ENCODE peak calls at places on chromosomes 3 and 15, in nine cellular contexts. One of them, this sample, is unnamed.

GRCh38 chr15:68500363-68501317 is 68.7 kb upstream of the ITGA11 start:
- DNase-seq in upper lobe of left lung: no peak
- DNase-seq in cardiac muscle cell: no peak
- DNase-seq in right atrium auricular region: no peak
- DNase-seq in mammary epithelial cell: no peak
- DNase-seq in upper lobe of right lung: no peak
- DNase-seq in PC-3: no peak
- DNase-seq in endothelial cell of umbilical vein: no peak
- DNase-seq in stomach: no peak
- DNase-seq in this sample: no peak

GRCh38 chr15:91335702-91336101 is 235.6 kb downstream of the SV2B start:
- DNase-seq in stomach: no peak
- DNase-seq in mammary epithelial cell: no peak
- DNase-seq in endothelial cell of umbilical vein: no peak
- DNase-seq in cardiac muscle cell: no peak
- DNase-seq in PC-3: no peak
- DNase-seq in upper lobe of right lung: no peak
- DNase-seq in upper lobe of left lung: no peak
- DNase-seq in right atrium auricular region: no peak
- DNase-seq in this sample: no peak

GRCh38 chr3:126358038-126358815 is 1.0 kb upstream of the KLF15 start:
- DNase-seq in upper lobe of left lung: peak; percentile 78
- DNase-seq in stomach: no peak
- DNase-seq in PC-3: no peak
- DNase-seq in upper lobe of right lung: peak; percentile 78
- DNase-seq in right atrium auricular region: no peak
- DNase-seq in endothelial cell of umbilical vein: no peak
- DNase-seq in mammary epithelial cell: no peak
- DNase-seq in cardiac muscle cell: no peak
- DNase-seq in this sample: no peak

GRCh38 chr3:170572665-170573253 is 13.1 kb downstream of the SLC7A14 start:
- DNase-seq in mammary epithelial cell: peak; percentile 71
- DNase-seq in cardiac muscle cell: no peak
- DNase-seq in endothelial cell of umbilical vein: peak; percentile 42
- DNase-seq in stomach: no peak
- DNase-seq in right atrium auricular region: no peak
- DNase-seq in PC-3: peak; percentile 85
- DNase-seq in upper lobe of left lung: no peak
- DNase-seq in upper lobe of right lung: no peak
- DNase-seq in this sample: peak; percentile 75

GRCh38 chr3:124824286-124824915 is 62.8 kb downstream of the ITGB5 start:
- DNase-seq in right atrium auricular region: no peak
- DNase-seq in cardiac muscle cell: no peak
- DNase-seq in PC-3: peak; percentile 64
- DNase-seq in endothelial cell of umbilical vein: no peak
- DNase-seq in mammary epithelial cell: peak; percentile 23
- DNase-seq in upper lobe of left lung: no peak
- DNase-seq in upper lobe of right lung: no peak
- DNase-seq in stomach: no peak
- DNase-seq in this sample: no peak

GRCh38 chr15:39291036-39291435 is 289.8 kb upstream of the THBS1 start:
- DNase-seq in cardiac muscle cell: no peak
- DNase-seq in endothelial cell of umbilical vein: no peak
- DNase-seq in upper lobe of right lung: no peak
- DNase-seq in PC-3: no peak
- DNase-seq in mammary epithelial cell: no peak
- DNase-seq in stomach: no peak
- DNase-seq in right atrium auricular region: no peak
- DNase-seq in upper lobe of left lung: no peak
- DNase-seq in this sample: no peak

GRCh38 chr3:31671976-31672375 is 139.3 kb downstream of the STT3B start:
- DNase-seq in stomach: no peak
- DNase-seq in upper lobe of left lung: no peak
- DNase-seq in upper lobe of right lung: no peak
- DNase-seq in cardiac muscle cell: peak; percentile 43
- DNase-seq in PC-3: no peak
- DNase-seq in endothelial cell of umbilical vein: no peak
- DNase-seq in mammary epithelial cell: no peak
- DNase-seq in right atrium auricular region: no peak
- DNase-seq in this sample: no peak

GRCh38 chr3:174094671-174095070 is 697.1 kb downstream of the NLGN1 start:
- DNase-seq in mammary epithelial cell: no peak
- DNase-seq in upper lobe of right lung: no peak
- DNase-seq in PC-3: no peak
- DNase-seq in stomach: no peak
- DNase-seq in cardiac muscle cell: peak; percentile 10
- DNase-seq in upper lobe of left lung: no peak
- DNase-seq in endothelial cell of umbilical vein: peak; percentile 9
- DNase-seq in right atrium auricular region: no peak
- DNase-seq in this sample: no peak

GRCh38 chr3:189365609-189366564 is 194.1 kb downstream of the TPRG1 start:
- DNase-seq in upper lobe of left lung: no peak
- DNase-seq in endothelial cell of umbilical vein: no peak
- DNase-seq in PC-3: no peak
- DNase-seq in stomach: no peak
- DNase-seq in mammary epithelial cell: no peak
- DNase-seq in cardiac muscle cell: no peak
- DNase-seq in upper lobe of right lung: no peak
- DNase-seq in right atrium auricular region: no peak
- DNase-seq in this sample: no peak

GRCh38 chr3:36911990-36912804 is 32.7 kb downstream of the TRANK1 start:
- DNase-seq in PC-3: peak; percentile 81
- DNase-seq in cardiac muscle cell: no peak
- DNase-seq in mammary epithelial cell: peak; percentile 81
- DNase-seq in endothelial cell of umbilical vein: peak; percentile 20
- DNase-seq in upper lobe of left lung: peak; percentile 26
- DNase-seq in upper lobe of right lung: no peak
- DNase-seq in stomach: no peak
- DNase-seq in right atrium auricular region: peak; percentile 51
- DNase-seq in this sample: peak; percentile 77

GRCh38 chr3:140752499-140752898 is 74.6 kb downstream of the TRIM42 start:
- DNase-seq in PC-3: no peak
- DNase-seq in upper lobe of right lung: no peak
- DNase-seq in cardiac muscle cell: no peak
- DNase-seq in stomach: no peak
- DNase-seq in upper lobe of left lung: no peak
- DNase-seq in endothelial cell of umbilical vein: no peak
- DNase-seq in right atrium auricular region: no peak
- DNase-seq in mammary epithelial cell: peak; percentile 21
- DNase-seq in this sample: no peak

GRCh38 chr3:32733631-32734229 is 48.7 kb downstream of the CNOT10 start:
- DNase-seq in upper lobe of right lung: no peak
- DNase-seq in right atrium auricular region: no peak
- DNase-seq in PC-3: peak; percentile 62
- DNase-seq in upper lobe of left lung: no peak
- DNase-seq in cardiac muscle cell: peak; percentile 47
- DNase-seq in mammary epithelial cell: no peak
- DNase-seq in stomach: no peak
- DNase-seq in endothelial cell of umbilical vein: peak; percentile 54
- DNase-seq in this sample: no peak

GRCh38 chr3:58824285-58824684 is 157.7 kb upstream of the FAM3D start:
- DNase-seq in endothelial cell of umbilical vein: peak; percentile 78
- DNase-seq in right atrium auricular region: no peak
- DNase-seq in mammary epithelial cell: peak; percentile 64
- DNase-seq in PC-3: peak; percentile 81
- DNase-seq in stomach: peak; percentile 74
- DNase-seq in cardiac muscle cell: peak; percentile 80
- DNase-seq in upper lobe of right lung: peak; percentile 61
- DNase-seq in upper lobe of left lung: peak; percentile 26
- DNase-seq in this sample: no peak

GRCh38 chr3:179871782-179872181 is 165.0 kb downstream of the PEX5L start:
- DNase-seq in upper lobe of left lung: no peak
- DNase-seq in mammary epithelial cell: peak; percentile 29
- DNase-seq in upper lobe of right lung: no peak
- DNase-seq in right atrium auricular region: no peak
- DNase-seq in cardiac muscle cell: no peak
- DNase-seq in stomach: no peak
- DNase-seq in PC-3: no peak
- DNase-seq in endothelial cell of umbilical vein: no peak
- DNase-seq in this sample: no peak

GRCh38 chr3:151673974-151674373 is 59.8 kb upstream of the AADACL2 start:
- DNase-seq in cardiac muscle cell: no peak
- DNase-seq in stomach: no peak
- DNase-seq in upper lobe of left lung: no peak
- DNase-seq in upper lobe of right lung: no peak
- DNase-seq in mammary epithelial cell: no peak
- DNase-seq in endothelial cell of umbilical vein: no peak
- DNase-seq in PC-3: no peak
- DNase-seq in right atrium auricular region: no peak
- DNase-seq in this sample: no peak

DNA sequence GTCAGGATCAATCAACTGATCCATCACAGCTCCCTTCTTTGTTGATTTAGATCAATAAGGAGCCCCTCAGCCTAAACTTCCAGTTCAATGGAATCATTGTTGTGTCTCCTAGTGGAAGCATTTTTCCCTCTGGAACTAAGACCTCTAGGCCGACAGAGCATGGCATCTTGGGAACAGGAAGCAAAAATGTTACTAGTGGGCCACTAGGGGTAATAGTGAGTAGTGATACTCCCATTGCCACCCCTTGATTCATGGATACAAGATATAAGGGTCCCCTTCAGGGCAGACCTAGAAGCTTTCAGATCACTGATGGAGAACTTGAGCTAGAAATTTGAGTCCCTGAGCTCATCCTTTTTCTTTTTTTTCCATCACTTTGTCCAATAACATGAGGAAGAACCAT is 40.4 kb upstream of the AZI2 start:
- DNase-seq in upper lobe of left lung: no peak
- DNase-seq in endothelial cell of umbilical vein: no peak
- DNase-seq in right atrium auricular region: no peak
- DNase-seq in mammary epithelial cell: no peak
- DNase-seq in PC-3: no peak
- DNase-seq in stomach: no peak
- DNase-seq in cardiac muscle cell: no peak
- DNase-seq in upper lobe of right lung: no peak
- DNase-seq in this sample: no peak
- TF ChIP-seq CTCF in upper lobe of left lung: no peak
- TF ChIP-seq CTCF in endothelial cell of umbilical vein: no peak
- TF ChIP-seq CTCF in right atrium auricular region: no peak
- TF ChIP-seq CTCF in mammary epithelial cell: no peak
- TF ChIP-seq CTCF in PC-3: no peak
- TF ChIP-seq CTCF in stomach: no peak
- TF ChIP-seq CTCF in cardiac muscle cell: no peak
- TF ChIP-seq CTCF in upper lobe of right lung: no peak
- TF ChIP-seq CTCF in this sample: no peak

DNA sequence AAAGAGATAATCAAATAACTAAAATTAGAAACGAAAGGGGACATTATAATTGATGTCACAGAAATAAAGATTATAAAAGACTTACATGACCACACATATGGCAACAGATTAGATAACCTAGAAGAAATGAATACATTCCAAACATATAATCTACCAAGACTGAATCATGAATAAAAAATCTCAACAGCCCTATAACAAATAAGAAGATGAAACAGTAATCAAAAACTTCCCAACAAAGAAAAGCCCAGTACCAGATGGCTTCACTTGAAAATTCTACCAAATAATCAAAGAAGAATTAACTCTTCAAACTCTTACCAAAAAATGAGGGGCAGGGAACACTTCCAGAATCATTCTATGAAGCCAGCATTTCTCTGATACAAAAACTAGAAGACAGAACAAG is 11.8 kb downstream of the TOP2B start:
- DNase-seq in upper lobe of right lung: no peak
- DNase-seq in endothelial cell of umbilical vein: no peak
- DNase-seq in upper lobe of left lung: no peak
- DNase-seq in stomach: no peak
- DNase-seq in right atrium auricular region: no peak
- DNase-seq in mammary epithelial cell: no peak
- DNase-seq in cardiac muscle cell: no peak
- DNase-seq in PC-3: no peak
- DNase-seq in this sample: no peak
- H3K4me1 ChIP-seq in upper lobe of right lung: peaks cover 18% of the 10 kb centered on the region
- H3K4me1 ChIP-seq in endothelial cell of umbilical vein: no peaks in the 10 kb centered on the region
- H3K4me1 ChIP-seq in upper lobe of left lung: peaks cover under 1% of the 10 kb centered on the region
- H3K4me1 ChIP-seq in stomach: peaks cover 67% of the 10 kb centered on the region
- H3K4me1 ChIP-seq in right atrium auricular region: peaks cover 25% of the 10 kb centered on the region
- H3K4me1 ChIP-seq in mammary epithelial cell: no peaks in the 10 kb centered on the region
- H3K4me1 ChIP-seq in cardiac muscle cell: peaks cover 15% of the 10 kb centered on the region
- H3K4me1 ChIP-seq in PC-3: no peaks in the 10 kb centered on the region
- H3K4me1 ChIP-seq in this sample: no peaks in the 10 kb centered on the region

GRCh38 chr15:34365073-34365825 is 1.7 kb downstream of the LPCAT4 start:
- DNase-seq in PC-3: no peak
- DNase-seq in right atrium auricular region: no peak
- DNase-seq in upper lobe of right lung: peak; percentile 52
- DNase-seq in mammary epithelial cell: no peak
- DNase-seq in endothelial cell of umbilical vein: no peak
- DNase-seq in cardiac muscle cell: peak; percentile 64
- DNase-seq in upper lobe of left lung: no peak
- DNase-seq in stomach: no peak
- DNase-seq in this sample: no peak

GRCh38 chr15:34367128-34368081 is at the start of gene LPCAT4:
- DNase-seq in upper lobe of left lung: peak; percentile 95
- DNase-seq in PC-3: peak; percentile 90
- DNase-seq in endothelial cell of umbilical vein: peak; percentile 88
- DNase-seq in stomach: peak; percentile 92
- DNase-seq in cardiac muscle cell: peak; percentile 94
- DNase-seq in upper lobe of right lung: peak; percentile 95
- DNase-seq in right atrium auricular region: peak; percentile 94
- DNase-seq in mammary epithelial cell: peak; percentile 87
- DNase-seq in this sample: peak; percentile 85

GRCh38 chr15:34366271-34367043 is 539 bp downstream of the LPCAT4 start:
- DNase-seq in endothelial cell of umbilical vein: peak; percentile 34
- DNase-seq in PC-3: peak; percentile 84
- DNase-seq in cardiac muscle cell: peak; percentile 90
- DNase-seq in upper lobe of left lung: peak; percentile 76
- DNase-seq in mammary epithelial cell: peak; percentile 74
- DNase-seq in right atrium auricular region: no peak
- DNase-seq in stomach: peak; percentile 74
- DNase-seq in upper lobe of right lung: peak; percentile 82
- DNase-seq in this sample: peak; percentile 73

GRCh38 chr15:34364041-34364440 is 3.0 kb downstream of the LPCAT4 start:
- DNase-seq in cardiac muscle cell: no peak
- DNase-seq in right atrium auricular region: no peak
- DNase-seq in endothelial cell of umbilical vein: no peak
- DNase-seq in stomach: no peak
- DNase-seq in mammary epithelial cell: no peak
- DNase-seq in upper lobe of left lung: no peak
- DNase-seq in upper lobe of right lung: no peak
- DNase-seq in PC-3: no peak
- DNase-seq in this sample: no peak

DNA sequence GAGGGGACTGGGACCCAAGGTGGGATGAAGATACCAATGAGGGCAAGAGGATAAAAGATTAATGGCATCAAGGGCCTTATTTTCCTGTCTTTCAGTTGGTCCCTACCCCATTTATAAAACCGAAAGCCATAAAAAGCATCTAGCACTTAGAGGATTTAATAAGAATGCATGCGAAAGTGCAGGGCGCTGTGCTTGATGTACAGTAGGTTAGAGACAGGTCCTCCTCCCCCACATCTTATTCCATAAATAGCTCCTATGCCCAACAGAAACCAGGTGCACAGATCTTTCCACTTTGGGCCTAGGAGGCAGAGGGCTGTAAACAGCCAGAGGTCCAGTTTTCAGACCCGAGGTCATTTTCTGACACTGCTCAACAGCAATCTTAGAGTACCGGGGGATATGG is 1.2 kb downstream of the LPCAT4 start:
- DNase-seq in cardiac muscle cell: no peak
- DNase-seq in upper lobe of left lung: no peak
- DNase-seq in endothelial cell of umbilical vein: no peak
- DNase-seq in upper lobe of right lung: no peak
- DNase-seq in right atrium auricular region: no peak
- DNase-seq in PC-3: no peak
- DNase-seq in stomach: no peak
- DNase-seq in mammary epithelial cell: no peak
- DNase-seq in this sample: no peak
- H3K4me3 ChIP-seq in cardiac muscle cell: peak overlapping the region; percentile 90
- H3K4me3 ChIP-seq in upper lobe of left lung: no peak overlapping the region
- H3K4me3 ChIP-seq in endothelial cell of umbilical vein: peak overlapping the region; percentile 83
- H3K4me3 ChIP-seq in upper lobe of right lung: peak overlapping the region; percentile 98
- H3K4me3 ChIP-seq in right atrium auricular region: peak overlapping the region; percentile 84
- H3K4me3 ChIP-seq in PC-3: peak overlapping the region; percentile 100
- H3K4me3 ChIP-seq in stomach: peak overlapping the region; percentile 96
- H3K4me3 ChIP-seq in mammary epithelial cell: peak overlapping the region; percentile 77
- H3K4me3 ChIP-seq in this sample: peak overlapping the region; percentile 72

GRCh38 chr3:145915787-145916186 is 245.2 kb downstream of the PLOD2 start:
- DNase-seq in upper lobe of right lung: no peak
- DNase-seq in upper lobe of left lung: no peak
- DNase-seq in right atrium auricular region: no peak
- DNase-seq in cardiac muscle cell: no peak
- DNase-seq in mammary epithelial cell: no peak
- DNase-seq in PC-3: no peak
- DNase-seq in endothelial cell of umbilical vein: no peak
- DNase-seq in stomach: no peak
- DNase-seq in this sample: no peak
- TF ChIP-seq CTCF in upper lobe of right lung: no peak
- TF ChIP-seq CTCF in upper lobe of left lung: no peak
- TF ChIP-seq CTCF in right atrium auricular region: no peak
- TF ChIP-seq CTCF in cardiac muscle cell: no peak
- TF ChIP-seq CTCF in mammary epithelial cell: no peak
- TF ChIP-seq CTCF in PC-3: peak; percentile 25
- TF ChIP-seq CTCF in endothelial cell of umbilical vein: no peak
- TF ChIP-seq CTCF in stomach: no peak
- TF ChIP-seq CTCF in this sample: no peak